ENCODE peak calls at places on chromosomes 3 and 15, in five cellular contexts. E is HFF-Myc, L is endodermal cell, D is sigmoid colon, I is PC-3. C is an unnamed sample.

GRCh38 chr15:68550498-68551295 is 28.1 kb upstream of the CORO2B start:
- DNase-seq in I (peak; percentile 75), D (peak; percentile 84), E (no peak), L (peak; percentile 94), C (peak; percentile 38)

GRCh38 chr3:24493951-24494615 is 567 bp downstream of the THRB start:
- DNase-seq in L (peak; percentile 80), E (no peak), I (peak; percentile 60), D (peak; percentile 91), C (peak; percentile 32)

GRCh38 chr3:168024537-168024941 is 71.2 kb downstream of the GOLIM4 start:
- DNase-seq in E (peak; percentile 94), L (no peak), I (peak; percentile 82), D (no peak), C (peak; percentile 86)

GRCh38 chr3:148600440-148600839 is 97.3 kb upstream of the AGTR1 start:
- DNase-seq in L (no peak), D (no peak), I (no peak), E (no peak), C (no peak)

GRCh38 chr3:25479727-25480010 is 51.6 kb downstream of the RARB start:
- DNase-seq in E (no peak), D (no peak), I (no peak), L (no peak), C (no peak)

GRCh38 chr3:150483226-150483625 is 63.1 kb downstream of the SERP1 start:
- DNase-seq in E (no peak), D (no peak), L (no peak), I (no peak), C (peak; percentile 71)

GRCh38 chr15:61227269-61228024 is 1.7 kb downstream of the RORA start:
- DNase-seq in D (peak; percentile 64), E (peak; percentile 17), I (peak; percentile 55), L (peak; percentile 67), C (peak; percentile 73)

GRCh38 chr3:127735767-127736693 is 63.3 kb downstream of the ABTB1 start:
- DNase-seq in L (no peak), D (peak; percentile 74), E (peak; percentile 42), I (peak; percentile 54), C (peak; percentile 80)

GRCh38 chr3:36714343-36714742 is 50.0 kb downstream of the DCLK3 start:
- DNase-seq in I (no peak), E (no peak), L (no peak), D (no peak), C (peak; percentile 70)

GRCh38 chr3:71129611-71130515 is 453.7 kb downstream of the FOXP1 start:
- DNase-seq in L (no peak), I (peak; percentile 49), D (no peak), E (no peak), C (peak; percentile 54)

GRCh38 chr3:9193633-9194032 is 55.8 kb downstream of the SRGAP3 start:
- DNase-seq in L (no peak), D (peak; percentile 56), E (no peak), I (no peak), C (no peak)

GRCh38 chr3:129017531-129017899 is 16.4 kb downstream of the EFCC1 start:
- DNase-seq in E (no peak), D (no peak), I (no peak), L (no peak), C (no peak)

GRCh38 chr3:183698760-183699159 is 1.2 kb downstream of the YEATS2 start:
- DNase-seq in D (no peak), I (peak; percentile 15), L (no peak), E (no peak), C (peak; percentile 38)

GRCh38 chr3:107067421-107067820 is 309.8 kb upstream of the CCDC54 start:
- DNase-seq in L (no peak), I (no peak), D (no peak), E (no peak), C (no peak)

GRCh38 chr3:172853911-172854648 is 103.6 kb downstream of the ECT2 start:
- DNase-seq in D (no peak), L (no peak), I (no peak), E (no peak), C (no peak)

GRCh38 chr3:197949191-197949766 is 711 bp upstream of the RPL35A start:
- DNase-seq in E (no peak), I (no peak), D (no peak), L (no peak), C (no peak)

GRCh38 chr15:90497912-90498311 is 31.8 kb upstream of the CRTC3 start:
- DNase-seq in D (no peak), I (peak; percentile 94), E (no peak), L (no peak), C (no peak)

GRCh38 chr3:127729556-127730056 is 56.9 kb downstream of the ABTB1 start:
- DNase-seq in L (no peak), E (no peak), D (no peak), I (no peak), C (no peak)

GRCh38 chr15:67613708-67614107 is 71.2 kb downstream of the MAP2K5 start:
- DNase-seq in D (no peak), E (no peak), I (peak; percentile 7), L (no peak), C (no peak)

DNA sequence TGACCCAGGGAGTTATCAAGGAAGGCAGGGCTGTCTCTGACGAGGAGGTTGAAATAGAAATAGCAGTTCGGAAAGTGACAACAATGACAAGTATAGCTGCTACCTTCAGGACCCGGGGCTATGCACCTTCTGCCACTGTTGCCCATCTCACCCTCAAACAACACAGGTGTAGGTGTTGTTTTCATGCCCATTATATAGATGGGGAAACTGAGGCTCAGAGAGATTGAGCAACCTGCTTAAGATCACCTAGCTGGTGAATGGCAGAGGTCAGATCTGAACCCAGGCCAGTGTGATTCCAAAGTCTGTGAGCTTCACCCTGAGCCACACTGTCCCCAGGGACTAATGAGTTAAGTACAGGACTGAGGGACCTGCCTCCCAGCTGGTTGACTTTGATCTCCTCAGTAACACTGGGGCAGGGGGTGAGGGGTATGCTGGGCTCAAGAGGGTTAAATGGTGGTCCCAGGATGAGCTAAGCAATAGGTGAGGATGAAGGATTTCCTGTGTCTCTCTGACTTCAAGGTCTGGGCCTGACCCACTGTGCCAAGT is 35.2 kb downstream of the ATP2B2 start:
- DNase-seq in D (no peak), E (no peak), L (no peak), I (no peak), C (no peak)
- H3K4me3 ChIP-seq in D (no peak overlapping the region), E (no peak overlapping the region), L (no peak overlapping the region), I (no peak overlapping the region), C (no peak overlapping the region)

GRCh38 chr3:161316006-161316689 is 55.2 kb downstream of the SPTSSB start:
- DNase-seq in I (peak; percentile 89), L (no peak), E (no peak), D (no peak), C (no peak)

GRCh38 chr3:161314836-161315391 is 56.4 kb downstream of the SPTSSB start:
- DNase-seq in L (no peak), I (peak; percentile 79), E (no peak), D (no peak), C (peak; percentile 0)

GRCh38 chr3:161305095-161305991 is 66.0 kb downstream of the SPTSSB start:
- DNase-seq in E (peak; percentile 10), D (no peak), I (peak; percentile 64), L (no peak), C (peak; percentile 22)

DNA sequence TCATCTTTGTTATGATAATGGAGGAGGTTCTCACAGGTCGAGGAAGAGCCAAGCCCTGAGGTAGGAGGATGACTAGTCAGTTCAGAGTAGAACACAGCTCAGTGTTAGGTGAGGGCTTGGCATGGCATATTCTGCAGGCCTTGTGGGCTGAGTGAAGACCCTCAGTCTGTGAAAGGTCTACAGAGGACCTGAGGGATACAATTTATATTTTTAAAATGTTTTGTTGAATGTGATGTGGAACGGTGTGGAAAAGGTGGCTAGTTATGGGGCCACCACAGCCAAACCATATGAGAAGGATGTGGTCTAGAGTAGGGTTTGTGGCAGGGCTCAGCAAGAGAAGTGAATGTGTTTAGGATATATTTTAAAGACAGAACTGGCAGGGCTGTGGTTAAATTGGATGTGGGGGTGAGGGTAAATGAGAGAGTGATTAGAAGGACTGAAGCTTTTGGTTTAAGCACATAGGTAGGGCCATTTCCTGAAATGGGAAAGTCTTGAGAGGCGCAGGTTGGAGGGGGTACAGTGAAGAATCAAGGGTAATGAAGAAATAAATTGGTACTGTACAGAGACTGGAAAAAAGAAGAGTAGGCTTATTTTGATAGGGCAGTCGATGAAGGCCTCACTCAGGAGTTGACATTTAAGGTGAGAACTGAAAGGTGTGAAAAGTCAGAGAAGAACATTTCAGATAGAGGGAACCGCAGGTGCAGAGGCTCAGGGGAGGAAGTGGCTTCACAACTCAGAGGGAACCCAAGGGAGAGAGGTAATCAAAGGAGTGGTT is 60.5 kb downstream of the SPTSSB start:
- DNase-seq in D (no peak), E (no peak), L (no peak), I (no peak), C (no peak)
- H3K4me3 ChIP-seq in D (no peak overlapping the region), E (no peak overlapping the region), L (no peak overlapping the region), I (no peak overlapping the region), C (no peak overlapping the region)

GRCh38 chr15:33047077-33047476 is 147.4 kb downstream of the FMN1 start:
- DNase-seq in I (no peak), D (no peak), L (no peak), E (no peak), C (no peak)
- H3K4me3 ChIP-seq in I (no peak overlapping the region), D (no peak overlapping the region), L (no peak overlapping the region), E (no peak overlapping the region), C (no peak overlapping the region)

GRCh38 chr3:165193392-165194268 is 2.6 kb downstream of the SLITRK3 start:
- DNase-seq in D (no peak), L (peak; percentile 69), E (no peak), I (no peak), C (no peak)
- H3K4me3 ChIP-seq in D (peak overlapping the region; percentile 54), L (peak overlapping the region; percentile 74), E (no peak overlapping the region), I (no peak overlapping the region), C (no peak overlapping the region)

GRCh38 chr3:142863010-142863787 is 25.7 kb downstream of the PCOLCE2 start:
- DNase-seq in I (peak; percentile 63), D (no peak), L (peak; percentile 68), E (no peak), C (peak; percentile 74)
- H3K4me3 ChIP-seq in I (peak overlapping the region; percentile 30), D (no peak overlapping the region), L (no peak overlapping the region), E (no peak overlapping the region), C (peak overlapping the region; percentile 52)

GRCh38 chr15:63381301-63382192 is at the start of gene CA12:
- DNase-seq in L (peak; percentile 85), E (no peak), I (peak; percentile 55), D (peak; percentile 51), C (no peak)
- H3K4me3 ChIP-seq in L (peak within 1 kb of the TSS; percentile 67), E (peak within 1 kb of the TSS; percentile 77), I (peak within 1 kb of the TSS; percentile 89), D (peak within 1 kb of the TSS; percentile 51), C (peak within 1 kb of the TSS; percentile 65)

DNA sequence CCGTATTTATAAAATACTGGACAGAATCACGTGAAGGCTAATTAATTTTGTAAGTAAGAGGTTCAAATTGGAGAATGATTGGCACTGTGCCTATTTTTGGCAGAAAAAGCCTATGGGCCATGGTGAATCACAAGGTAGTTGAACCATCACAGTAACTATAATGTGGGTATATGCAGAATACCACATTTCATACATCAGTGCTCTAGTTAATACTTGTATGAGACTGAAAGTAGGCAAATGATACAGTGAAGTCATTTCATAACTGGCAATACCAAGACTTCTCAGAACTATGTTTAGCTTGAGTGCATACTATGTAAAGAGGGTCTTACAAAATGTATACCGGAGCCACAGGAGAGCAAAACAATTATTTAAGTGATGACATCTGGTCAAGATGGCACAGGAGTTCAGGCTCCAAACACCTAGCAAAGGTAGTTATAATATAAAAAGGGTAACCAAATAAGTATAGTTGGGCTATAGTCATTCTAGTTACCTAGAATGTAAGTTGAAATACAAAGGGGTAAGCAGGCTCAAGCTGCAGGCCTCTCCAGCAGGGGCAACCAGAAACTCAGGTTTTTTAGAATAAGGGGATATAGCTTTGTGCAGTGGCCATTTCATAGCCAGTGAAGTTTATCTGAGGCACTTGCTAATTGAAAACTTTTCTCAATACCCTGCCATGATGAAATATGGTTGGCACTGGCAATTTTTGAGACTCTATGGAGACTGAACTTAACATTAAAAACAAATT is 19.1 kb downstream of the GPR160 start:
- DNase-seq in L (no peak), D (no peak), E (no peak), I (no peak), C (no peak)
- H3K4me3 ChIP-seq in L (no peak overlapping the region), D (no peak overlapping the region), E (no peak overlapping the region), I (no peak overlapping the region), C (no peak overlapping the region)